ENCODE peak calls at places on chromosomes 6 and 20, in six cellular contexts. W is LHCN-M2; I is T-helper 17 cell; L is stimulated activated CD4-positive, alpha-beta T cell treated with anti-CD3 and anti-CD28 coated beads, Interleukin-12 subunit alpha, Interleukin-12 subunit beta, amount 100 ng/mL, for 4 hours; Z is fibroblast of lung; D is endothelial cell of umbilical vein. O is an unnamed sample.

GRCh38 chr6:139364302-139364981 is 10.0 kb downstream of the CITED2 start:
- DNase-seq in W (peak), I (no peak), L (no peak), Z (peak), D (peak), O (peak)

GRCh38 chr6:43020847-43021246 is 576 bp upstream of the RRP36 start:
- DNase-seq in W (peak), I (no peak), L (no peak), Z (peak), D (no peak), O (peak)

GRCh38 chr6:105648276-105648675 is 245.4 kb upstream of the PREP start:
- DNase-seq in W (no peak), I (no peak), L (no peak), Z (no peak), D (no peak), O (no peak)

GRCh38 chr20:7358670-7359069 is 581.6 kb downstream of the HAO1 start:
- DNase-seq in W (no peak), I (no peak), L (no peak), Z (no peak), D (peak), O (no peak)

GRCh38 chr6:98824907-98825601 is 9.3 kb upstream of the POU3F2 start:
- DNase-seq in W (no peak), I (no peak), L (no peak), Z (no peak), D (no peak), O (no peak)

GRCh38 chr6:156686429-156686939 is 90.7 kb upstream of the ARID1B start:
- DNase-seq in W (peak), I (no peak), L (peak), Z (peak), D (peak), O (peak)

GRCh38 chr20:33716498-33716897 is 3.6 kb downstream of the PXMP4 start:
- DNase-seq in W (no peak), I (no peak), L (no peak), Z (no peak), D (no peak), O (no peak)

GRCh38 chr6:142075516-142076101 is 57.1 kb upstream of the GJE1 start:
- DNase-seq in W (no peak), I (no peak), L (no peak), Z (no peak), D (no peak), O (no peak)

GRCh38 chr20:34709044-34709835 is 5.1 kb downstream of the TP53INP2 start:
- DNase-seq in W (peak), I (peak), L (peak), Z (peak), D (peak), O (peak)

GRCh38 chr20:47392015-47392720 is 35.7 kb upstream of the ZMYND8 start:
- DNase-seq in W (peak), I (no peak), L (no peak), Z (peak), D (peak), O (peak)